ENCODE peak calls at places on chromosomes 12 and 14, in four cellular contexts. Y is Panc1, J is DND-41, P is psoas muscle. I is an unnamed sample.

GRCh38 chr12:42410345-42410744 is 84.4 kb downstream of the PPHLN1 start:
- DNase-seq in Y (no peak), J (no peak), P (no peak), I (no peak)

GRCh38 chr14:74907744-74908143 is 15.3 kb downstream of the RPS6KL1 start:
- DNase-seq in J (no peak), P (no peak), Y (no peak), I (no peak)

GRCh38 chr12:7155471-7156034 is 25.4 kb downstream of the CLSTN3 start:
- DNase-seq in P (no peak), Y (no peak), J (no peak), I (no peak)

GRCh38 chr14:65080954-65081747 is 21.2 kb downstream of the MAX start:
- DNase-seq in Y (no peak), P (no peak), J (no peak), I (no peak)

GRCh38 chr14:95361373-95362179 is 41.9 kb upstream of the CLMN start:
- DNase-seq in P (peak), Y (no peak), J (peak), I (peak)

GRCh38 chr12:65496617-65497016 is 218.1 kb downstream of the MSRB3 start:
- DNase-seq in Y (no peak), P (peak), J (no peak), I (no peak)

GRCh38 chr12:26666286-26666685 is 166.7 kb downstream of the ITPR2 start:
- DNase-seq in Y (no peak), J (no peak), P (no peak), I (no peak)

GRCh38 chr14:50023671-50024490 is 92.5 kb downstream of the VCPKMT start:
- DNase-seq in J (no peak), P (no peak), Y (no peak), I (no peak)

GRCh38 chr12:80033457-80033856 is 65.9 kb upstream of the OTOGL start:
- DNase-seq in Y (no peak), J (no peak), P (no peak), I (no peak)

GRCh38 chr12:49092086-49092815 is 2.4 kb downstream of the DHH start:
- DNase-seq in J (peak), P (no peak), Y (no peak), I (peak)

GRCh38 chr14:79706382-79706781 is 504.9 kb downstream of the DIO2 start:
- DNase-seq in Y (no peak), J (no peak), P (no peak), I (no peak)

GRCh38 chr14:67515386-67516079 is 17.6 kb upstream of the PLEKHH1 start:
- DNase-seq in J (peak), Y (no peak), P (peak), I (peak)

GRCh38 chr12:115761784-115762183 is 515.7 kb downstream of the MED13L start:
- DNase-seq in P (no peak), J (no peak), Y (no peak), I (no peak)

GRCh38 chr14:92473261-92473946 is 40.2 kb upstream of the RIN3 start:
- DNase-seq in P (peak), J (no peak), Y (no peak), I (no peak)

DNA sequence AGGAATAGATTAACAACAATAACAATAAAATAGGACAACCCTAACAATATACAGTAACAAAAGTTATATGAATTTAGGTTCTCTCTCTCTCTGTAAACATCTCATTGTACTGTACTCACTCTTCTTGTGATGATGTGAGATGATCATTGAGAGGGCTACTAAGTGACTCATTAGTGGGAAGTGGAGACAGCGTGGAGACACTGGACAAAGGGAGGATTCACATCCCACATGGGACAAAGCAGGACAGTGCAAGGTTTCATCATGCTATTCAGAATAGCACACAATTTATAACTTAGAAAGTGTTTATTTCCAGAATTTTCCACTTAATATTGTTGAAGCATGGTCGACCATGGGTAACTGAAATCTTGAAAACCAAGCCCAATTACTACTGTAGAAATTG is 26.0 kb upstream of the SPATA7 start:
- DNase-seq in Y (no peak), J (no peak), P (no peak), I (no peak)
- H3K27ac ChIP-seq in Y (no peak), J (no peak), P (no peak), I (no peak)

DNA sequence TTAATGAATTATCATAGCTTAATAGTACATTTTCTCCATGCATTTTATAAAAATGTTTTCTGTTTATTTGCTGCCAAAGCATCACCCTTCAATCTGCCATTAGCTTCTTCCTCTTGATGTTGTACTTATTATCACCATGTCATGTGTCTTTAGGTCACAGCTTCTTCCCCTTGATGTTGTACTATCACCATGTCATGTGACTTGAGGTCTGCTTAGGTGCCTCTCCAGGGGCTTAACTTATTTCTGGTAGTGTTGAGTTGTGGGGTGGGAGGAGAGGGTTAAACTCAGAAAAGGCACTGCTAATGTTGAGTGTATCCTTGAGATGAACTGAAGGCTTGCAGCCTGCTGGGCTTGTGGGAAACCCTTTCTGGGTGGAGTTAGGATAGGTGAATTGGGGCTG is 87.8 kb downstream of the DAAM1 start:
- DNase-seq in P (no peak), J (no peak), Y (no peak), I (no peak)
- H3K27ac ChIP-seq in P (no peak), J (no peak), Y (peak), I (no peak)

DNA sequence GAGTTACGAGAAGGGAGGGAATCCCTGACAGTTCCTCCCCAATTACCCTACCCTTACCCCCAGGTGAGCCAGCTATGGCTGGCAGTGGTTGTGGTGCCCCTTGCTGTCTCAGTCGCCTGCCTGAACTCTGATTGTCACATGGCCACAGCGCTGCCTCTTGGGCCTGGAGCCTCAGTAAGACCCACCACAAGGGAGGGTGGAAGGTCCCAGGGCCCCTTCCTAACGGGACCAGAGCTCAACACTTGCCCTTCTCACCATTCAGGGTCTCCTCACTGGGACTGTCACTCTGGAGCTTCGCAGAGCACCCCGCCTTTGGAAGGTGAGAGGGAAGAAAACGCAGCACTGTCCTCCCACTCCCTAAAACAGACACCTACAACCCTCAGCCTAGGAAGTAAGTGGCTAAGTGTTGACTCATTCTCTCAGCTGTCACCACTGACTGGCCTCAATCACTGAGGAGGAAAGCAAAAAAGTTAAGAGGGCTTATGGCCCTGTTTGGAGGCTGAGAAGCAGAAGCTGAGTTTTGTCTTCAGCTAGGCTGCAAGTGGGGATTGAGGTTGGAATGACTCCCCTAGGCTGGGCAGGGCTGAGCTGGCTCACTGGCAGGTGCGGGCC is 1.0 kb downstream of the TMEM253 start:
- DNase-seq in Y (no peak), P (no peak), J (no peak), I (no peak)
- H3K27ac ChIP-seq in Y (peak), P (no peak), J (peak), I (no peak)

DNA sequence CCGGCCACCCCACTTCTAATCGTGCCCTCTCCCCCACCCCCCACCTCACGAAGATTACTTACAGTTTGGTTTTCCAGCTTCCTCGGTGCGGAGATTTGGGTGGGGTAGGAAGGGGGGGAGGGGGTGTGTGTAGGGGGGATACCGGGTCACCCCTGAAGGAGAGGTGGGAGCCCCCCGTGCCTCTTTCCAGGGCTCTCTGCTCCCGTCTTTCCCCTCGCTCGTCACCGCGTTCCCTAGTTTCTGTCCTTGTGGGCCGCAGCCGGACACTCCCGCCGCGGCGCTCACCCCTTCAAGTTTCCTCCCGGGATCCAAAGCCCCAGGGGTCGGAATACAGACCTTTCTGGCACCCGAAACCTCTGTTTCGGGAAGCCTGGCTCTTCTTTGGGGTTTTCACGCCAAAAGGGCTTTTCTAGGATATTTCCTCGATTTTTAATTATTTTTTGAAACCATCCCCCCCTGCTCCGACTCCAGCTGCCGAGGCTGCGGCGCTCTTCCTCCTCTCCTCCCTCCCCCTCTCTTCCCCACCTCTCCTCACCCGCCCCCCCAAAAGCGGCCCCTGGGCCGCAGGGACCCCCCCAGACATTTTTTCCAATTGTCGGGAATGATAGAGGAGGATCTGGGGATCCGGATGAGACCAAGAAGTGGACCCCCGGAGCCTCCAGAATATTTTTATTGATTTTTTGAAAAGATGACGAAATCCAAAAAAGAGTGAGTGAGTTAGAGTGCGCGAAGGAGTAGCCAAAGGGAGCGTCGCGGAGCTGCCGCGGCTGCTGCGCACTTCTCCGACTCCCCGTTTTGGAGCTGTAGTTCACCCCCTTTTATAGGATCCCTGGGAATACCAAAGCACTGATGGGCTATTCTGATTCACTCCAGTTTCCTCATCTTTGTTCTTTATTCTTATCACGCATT is 1.7 kb downstream of the CCND2 start:
- DNase-seq in Y (no peak), P (no peak), J (no peak), I (no peak)
- H3K27ac ChIP-seq in Y (no peak), P (peak), J (no peak), I (peak)

GRCh38 chr14:71695603-71696350 is 236.5 kb upstream of the RGS6 start:
- DNase-seq in P (no peak), J (no peak), Y (no peak), I (no peak)
- H3K27ac ChIP-seq in P (no peak), J (no peak), Y (no peak), I (no peak)

GRCh38 chr12:50936821-50937220 is 15.5 kb upstream of the HIGD1C start:
- DNase-seq in P (no peak), Y (no peak), J (no peak), I (no peak)

GRCh38 chr12:50934981-50935807 is 17.1 kb upstream of the HIGD1C start:
- DNase-seq in P (no peak), J (no peak), Y (no peak), I (no peak)

GRCh38 chr12:50934371-50934851 is 17.9 kb upstream of the HIGD1C start:
- DNase-seq in P (no peak), Y (no peak), J (no peak), I (no peak)

GRCh38 chr12:50932787-50933280 is 19.5 kb upstream of the HIGD1C start:
- DNase-seq in J (no peak), Y (no peak), P (no peak), I (no peak)

GRCh38 chr12:50933459-50934124 is 18.8 kb upstream of the HIGD1C start:
- DNase-seq in P (no peak), J (no peak), Y (no peak), I (no peak)
- H3K27ac ChIP-seq in P (peak), J (no peak), Y (no peak), I (no peak)

DNA sequence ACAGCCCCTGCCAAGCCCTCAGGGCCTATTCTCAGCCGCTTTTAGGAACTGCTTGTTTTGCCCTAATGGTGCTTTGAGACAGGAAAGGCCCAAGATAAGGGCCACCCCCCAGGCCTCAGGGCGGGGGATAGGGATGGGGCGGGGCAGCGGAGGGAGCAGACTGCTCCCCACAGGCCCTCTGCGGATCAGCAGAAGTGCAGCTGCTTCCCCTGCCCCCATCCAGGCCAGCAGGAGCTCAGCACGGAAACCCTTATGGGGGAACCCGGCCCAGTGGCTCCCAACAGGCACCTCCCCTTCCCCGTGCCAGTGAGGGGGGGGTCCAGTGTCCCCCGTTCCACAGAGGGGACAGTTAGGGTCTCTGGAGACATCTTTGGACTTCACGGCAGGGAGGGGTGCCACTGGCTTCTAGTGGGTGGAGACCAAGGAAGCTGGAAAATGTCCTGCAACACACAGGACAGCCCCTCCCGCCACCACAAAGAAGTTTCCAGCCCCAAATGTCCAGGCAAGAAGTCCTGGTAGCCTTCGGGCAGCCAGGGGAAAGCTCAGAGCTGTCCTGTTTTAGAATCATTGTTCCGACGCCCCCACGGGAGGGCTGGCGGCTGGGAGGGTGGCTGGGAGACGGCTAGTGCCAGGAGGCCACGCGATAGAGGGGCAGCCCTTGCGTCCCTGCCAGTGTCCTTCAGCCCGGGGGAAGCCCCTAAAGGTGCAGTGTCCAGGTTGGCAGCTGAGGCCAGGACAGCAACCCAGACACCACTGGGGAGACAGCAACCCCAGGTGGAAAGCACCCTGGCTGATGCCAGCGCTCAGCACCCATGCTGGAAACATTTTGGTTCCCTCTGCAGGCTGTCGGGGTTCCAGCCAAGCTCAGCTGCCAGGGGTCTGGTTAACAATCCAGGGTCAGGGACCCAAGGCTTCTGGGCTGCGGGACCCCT is 10.4 kb upstream of the GPR132 start:
- DNase-seq in J (no peak), P (peak), Y (no peak), I (peak)
- H3K27ac ChIP-seq in J (no peak), P (no peak), Y (no peak), I (no peak)

GRCh38 chr12:92136021-92136735 is 9.5 kb downstream of the BTG1 start:
- DNase-seq in Y (no peak), J (no peak), P (no peak), I (no peak)
- H3K27ac ChIP-seq in Y (peak), J (peak), P (no peak), I (peak)

GRCh38 chr12:3150820-3151590 is 73.8 kb downstream of the TSPAN9 start:
- DNase-seq in J (no peak), Y (no peak), P (peak), I (no peak)

GRCh38 chr12:3149505-3150307 is 72.5 kb downstream of the TSPAN9 start:
- DNase-seq in J (no peak), Y (no peak), P (no peak), I (no peak)

GRCh38 chr12:3150308-3150670 is 73.1 kb downstream of the TSPAN9 start:
- DNase-seq in J (no peak), P (no peak), Y (no peak), I (no peak)

GRCh38 chr12:3147260-3147659 is 70.1 kb downstream of the TSPAN9 start:
- DNase-seq in Y (no peak), P (no peak), J (no peak), I (no peak)

DNA sequence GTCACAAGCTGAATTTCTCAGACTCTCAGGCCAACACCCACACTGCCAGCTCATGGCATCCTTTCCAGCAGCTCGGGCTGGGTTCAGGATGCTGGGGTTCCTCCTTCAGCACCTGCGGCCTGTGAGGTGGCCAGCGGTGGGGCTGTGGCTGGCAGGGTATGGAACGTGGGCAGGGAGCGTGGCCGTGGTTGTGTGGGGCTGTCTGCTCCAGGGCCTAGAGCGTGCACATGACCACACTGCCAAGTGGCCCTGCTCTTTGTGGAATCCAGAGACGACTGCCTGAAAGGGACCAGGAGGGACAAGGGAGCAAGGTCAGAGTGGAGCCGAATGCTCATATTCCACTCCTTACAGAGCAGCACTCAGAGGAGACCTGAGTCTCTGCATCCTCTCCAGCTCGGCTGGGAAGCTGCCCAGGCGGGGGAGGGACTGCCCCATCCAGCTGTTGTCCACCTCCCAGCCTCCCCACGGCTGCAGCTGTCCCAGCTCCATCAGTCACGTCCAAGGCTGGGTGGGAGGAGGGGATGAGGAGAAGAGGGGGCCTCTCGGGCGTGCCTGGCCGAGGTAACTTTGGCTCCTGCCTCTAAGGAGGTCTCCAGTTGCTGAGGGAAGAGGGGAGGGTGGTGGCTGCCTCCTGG is 71.3 kb downstream of the TSPAN9 start:
- DNase-seq in J (no peak), P (peak), Y (no peak), I (no peak)
- H3K27ac ChIP-seq in J (no peak), P (no peak), Y (no peak), I (no peak)

GRCh38 chr12:58765653-58766554 is 154.4 kb downstream of the LRIG3 start:
- DNase-seq in J (no peak), P (no peak), Y (no peak), I (no peak)
- H3K27ac ChIP-seq in J (no peak), P (no peak), Y (no peak), I (no peak)